ENCODE peak calls at places on chromosomes 5 and 9, in seven cellular contexts. I is H9, B is mesendoderm, E is neuronal stem cell, W is H1, P is mesenchymal stem cell, Q is trophoblast cell. S is an unnamed sample.

GRCh38 chr9:136399176-136400037 is 563 bp downstream of the SNAPC4 start:
- DNase-seq in I (no peak), B (peak; percentile 39), E (no peak), W (no peak), P (peak; percentile 59), Q (peak; percentile 21), S (no peak)

GRCh38 chr9:75964431-75964830 is 74.0 kb downstream of the PCSK5 start:
- DNase-seq in I (no peak), B (peak; percentile 48), E (no peak), W (no peak), P (no peak), Q (no peak), S (no peak)

GRCh38 chr9:7241694-7242093 is 483.9 kb downstream of the KDM4C start:
- DNase-seq in I (no peak), B (no peak), E (no peak), W (no peak), P (no peak), Q (no peak), S (no peak)

GRCh38 chr9:134624827-134625181 is 16.8 kb upstream of the COL5A1 start:
- DNase-seq in I (peak; percentile 16), B (peak; percentile 87), E (no peak), W (no peak), P (peak; percentile 97), Q (peak; percentile 85), S (peak; percentile 87)

GRCh38 chr5:76337949-76338589 is 65.0 kb upstream of the IQGAP2 start:
- DNase-seq in I (peak; percentile 90), B (peak; percentile 99), E (peak; percentile 37), W (peak; percentile 68), P (peak; percentile 68), Q (peak; percentile 88), S (peak; percentile 47)

GRCh38 chr9:14779566-14780022 is 57.1 kb upstream of the CER1 start:
- DNase-seq in I (no peak), B (no peak), E (no peak), W (no peak), P (no peak), Q (peak; percentile 26), S (no peak)

GRCh38 chr9:113274474-113275146 is 762 bp downstream of the CDC26 start:
- DNase-seq in I (no peak), B (peak; percentile 77), E (peak; percentile 71), W (no peak), P (peak; percentile 80), Q (peak; percentile 27), S (peak; percentile 64)

GRCh38 chr9:125409217-125409636 is 147.6 kb downstream of the GAPVD1 start:
- DNase-seq in I (peak; percentile 66), B (peak; percentile 58), E (no peak), W (peak; percentile 56), P (no peak), Q (no peak), S (no peak)

GRCh38 chr5:37391591-37391990 is 12.5 kb downstream of the WDR70 start:
- DNase-seq in I (no peak), B (no peak), E (no peak), W (no peak), P (no peak), Q (no peak), S (no peak)

GRCh38 chr5:14528115-14528514 is 53.5 kb upstream of the OTULINL start:
- DNase-seq in I (no peak), B (no peak), E (no peak), W (no peak), P (no peak), Q (no peak), S (no peak)

GRCh38 chr5:14528926-14529325 is 52.7 kb upstream of the OTULINL start:
- DNase-seq in I (no peak), B (no peak), E (no peak), W (no peak), P (no peak), Q (no peak), S (no peak)

GRCh38 chr5:14532180-14532579 is 49.4 kb upstream of the OTULINL start:
- DNase-seq in I (no peak), B (no peak), E (no peak), W (no peak), P (no peak), Q (no peak), S (no peak)

GRCh38 chr5:14534773-14535172 is 46.8 kb upstream of the OTULINL start:
- DNase-seq in I (no peak), B (peak; percentile 22), E (no peak), W (no peak), P (peak; percentile 6), Q (no peak), S (no peak)

GRCh38 chr5:14531668-14532067 is 49.9 kb upstream of the OTULINL start:
- DNase-seq in I (no peak), B (no peak), E (no peak), W (no peak), P (no peak), Q (no peak), S (no peak)
- H2BK120ac ChIP-seq in I (no peak overlapping the region), B (no peak overlapping the region), E (no peak overlapping the region), W (no peak overlapping the region), P (no peak overlapping the region), Q (no peak overlapping the region), S (no peak overlapping the region)

GRCh38 chr9:33939924-33940874 is 108.5 kb downstream of the UBAP2 start:
- DNase-seq in I (no peak), B (no peak), E (no peak), W (no peak), P (no peak), Q (no peak), S (no peak)

GRCh38 chr9:33931326-33931725 is 114.4 kb downstream of the UBE2R2 start:
- DNase-seq in I (no peak), B (no peak), E (no peak), W (no peak), P (no peak), Q (no peak), S (no peak)

GRCh38 chr9:33932078-33932807 is 115.3 kb downstream of the UBE2R2 start:
- DNase-seq in I (no peak), B (no peak), E (no peak), W (no peak), P (no peak), Q (peak; percentile 13), S (no peak)

DNA sequence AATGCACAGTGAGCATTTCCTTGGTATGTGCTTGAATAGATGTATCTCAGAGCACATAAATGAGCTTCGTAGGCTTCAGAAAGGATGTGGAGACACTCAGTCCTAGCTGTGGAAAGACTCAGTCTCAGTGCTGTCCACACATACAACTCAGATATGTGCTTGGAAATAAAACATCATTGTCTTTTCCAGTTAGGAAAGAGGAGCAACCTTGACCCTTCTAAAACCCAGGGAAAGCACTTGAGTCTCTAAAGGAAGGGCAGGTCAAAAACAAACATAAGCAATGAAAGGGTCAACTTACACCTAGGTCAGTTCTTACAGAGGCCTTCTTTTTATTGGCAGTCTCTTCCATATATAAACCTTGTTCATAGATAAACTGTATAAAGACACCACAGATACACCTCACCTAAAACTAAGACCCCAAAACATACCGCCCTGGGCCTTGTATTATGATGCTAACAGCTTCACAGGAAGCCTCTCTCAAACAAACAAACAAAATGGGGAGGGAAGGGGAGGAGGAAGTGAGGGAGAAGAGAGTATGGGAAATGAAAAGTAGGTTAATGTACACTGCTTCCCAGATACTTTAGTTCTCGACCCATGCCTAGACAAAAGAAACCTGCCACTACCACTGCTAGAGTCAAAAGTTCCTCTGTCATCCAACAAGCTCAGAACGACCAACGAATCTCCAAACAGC is 114.4 kb downstream of the UBAP2 start:
- DNase-seq in I (no peak), B (no peak), E (no peak), W (no peak), P (no peak), Q (no peak), S (no peak)
- H2BK120ac ChIP-seq in I (no peak overlapping the region), B (no peak overlapping the region), E (no peak overlapping the region), W (no peak overlapping the region), P (no peak overlapping the region), Q (no peak overlapping the region), S (no peak overlapping the region)

GRCh38 chr9:16628421-16628820 is 242.0 kb downstream of the BNC2 start:
- DNase-seq in I (no peak), B (no peak), E (no peak), W (no peak), P (no peak), Q (no peak), S (peak; percentile 65)
- H2BK120ac ChIP-seq in I (no peak overlapping the region), B (no peak overlapping the region), E (no peak overlapping the region), W (no peak overlapping the region), P (no peak overlapping the region), Q (peak overlapping the region; percentile 41), S (peak overlapping the region; percentile 70)

DNA sequence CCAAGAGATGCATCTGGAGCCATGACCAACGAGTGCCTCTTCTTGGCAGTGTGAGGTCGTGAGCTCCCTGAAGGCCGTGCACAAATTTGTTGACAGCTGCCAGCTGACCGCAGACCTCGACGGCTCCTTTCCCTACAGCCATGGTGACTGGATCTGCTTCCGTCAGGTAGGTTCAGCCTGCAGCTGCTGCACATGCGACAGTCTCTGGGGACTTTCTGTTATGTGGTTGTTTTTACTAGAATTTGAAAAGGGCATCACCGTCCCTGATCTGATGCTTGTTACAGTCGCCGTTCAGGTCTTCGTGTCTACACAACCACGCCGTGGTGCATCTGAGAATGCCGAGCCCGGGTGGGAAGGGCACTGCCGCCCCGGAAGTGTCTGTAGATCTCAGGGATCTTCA is 36.5 kb upstream of the LRRC14B start:
- DNase-seq in I (no peak), B (no peak), E (no peak), W (no peak), P (no peak), Q (no peak), S (no peak)
- H2BK120ac ChIP-seq in I (no peak overlapping the region), B (no peak overlapping the region), E (no peak overlapping the region), W (no peak overlapping the region), P (no peak overlapping the region), Q (no peak overlapping the region), S (no peak overlapping the region)

GRCh38 chr5:181221105-181221791 is 1.8 kb upstream of the TRIM41 start:
- DNase-seq in I (no peak), B (no peak), E (peak; percentile 23), W (no peak), P (no peak), Q (no peak), S (no peak)
- H2BK120ac ChIP-seq in I (no peak overlapping the region), B (no peak overlapping the region), E (no peak overlapping the region), W (no peak overlapping the region), P (no peak overlapping the region), Q (no peak overlapping the region), S (no peak overlapping the region)

GRCh38 chr5:147673276-147673675 is 109.3 kb downstream of the JAKMIP2 start:
- DNase-seq in I (no peak), B (no peak), E (no peak), W (no peak), P (no peak), Q (no peak), S (no peak)
- H2BK120ac ChIP-seq in I (no peak overlapping the region), B (no peak overlapping the region), E (no peak overlapping the region), W (no peak overlapping the region), P (no peak overlapping the region), Q (no peak overlapping the region), S (no peak overlapping the region)

GRCh38 chr5:136781464-136781863 is 416.1 kb upstream of the TRPC7 start:
- DNase-seq in I (no peak), B (no peak), E (no peak), W (no peak), P (peak; percentile 61), Q (no peak), S (peak; percentile 55)

GRCh38 chr5:136776022-136776927 is 410.9 kb upstream of the TRPC7 start:
- DNase-seq in I (no peak), B (no peak), E (no peak), W (no peak), P (peak; percentile 60), Q (no peak), S (peak; percentile 44)

GRCh38 chr5:136780518-136780917 is 415.2 kb upstream of the TRPC7 start:
- DNase-seq in I (no peak), B (peak; percentile 23), E (no peak), W (no peak), P (peak; percentile 35), Q (peak; percentile 54), S (no peak)
- H2BK120ac ChIP-seq in I (no peak overlapping the region), B (no peak overlapping the region), E (no peak overlapping the region), W (no peak overlapping the region), P (no peak overlapping the region), Q (no peak overlapping the region), S (no peak overlapping the region)

S was measured in IMR-90.